ENCODE peak calls at places on chromosomes 3 and 15, in seven cellular contexts. I is lower lobe of right lung, T is fibroblast of lung, X is IMR-90, S is upper lobe of left lung, Q is Peyer's patch, R is mucosa of descending colon. P is an unnamed sample.

GRCh38 chr15:61141497-61142125 is 87.5 kb downstream of the RORA start:
- DNase-seq in X (no peak), Q (no peak), S (no peak), T (no peak), R (no peak), I (no peak), P (no peak)

GRCh38 chr3:69130689-69131088 is 8.3 kb upstream of the LMOD3 start:
- DNase-seq in T (no peak), I (no peak), X (no peak), R (no peak), S (no peak), Q (no peak), P (no peak)

GRCh38 chr3:127673191-127674098 is 693 bp downstream of the ABTB1 start:
- DNase-seq in R (peak; percentile 85), S (peak; percentile 91), Q (peak; percentile 74), X (peak; percentile 57), T (peak; percentile 65), I (peak; percentile 82), P (peak; percentile 56)

GRCh38 chr3:142046320-142047020 is 102.9 kb downstream of the TFDP2 start:
- DNase-seq in R (no peak), I (no peak), T (no peak), X (no peak), S (no peak), Q (no peak), P (peak; percentile 19)

GRCh38 chr3:64144241-64144900 is 80.9 kb downstream of the PRICKLE2 start:
- DNase-seq in X (no peak), T (peak; percentile 52), R (no peak), Q (no peak), S (no peak), I (no peak), P (no peak)

GRCh38 chr3:53229171-53229570 is 26.7 kb downstream of the TKT start:
- DNase-seq in X (no peak), Q (no peak), T (no peak), I (peak; percentile 31), S (no peak), R (peak; percentile 39), P (no peak)

GRCh38 chr3:16188071-16188470 is 13.6 kb downstream of the GALNT15 start:
- DNase-seq in X (no peak), Q (no peak), R (no peak), S (no peak), T (no peak), I (no peak), P (no peak)

GRCh38 chr15:67076147-67076843 is 10.9 kb downstream of the SMAD3 start:
- DNase-seq in I (no peak), X (peak; percentile 93), S (no peak), Q (no peak), R (no peak), T (peak; percentile 80), P (peak; percentile 86)

GRCh38 chr3:184757010-184757651 is 45.3 kb upstream of the MAGEF1 start:
- DNase-seq in S (no peak), X (peak; percentile 99), Q (no peak), R (peak; percentile 71), I (no peak), T (peak; percentile 96), P (peak; percentile 95)

GRCh38 chr15:59892995-59893394 is 111.1 kb upstream of the FOXB1 start:
- DNase-seq in R (no peak), X (peak; percentile 6), S (no peak), I (no peak), Q (no peak), T (no peak), P (peak; percentile 40)

GRCh38 chr3:72144773-72145505 is 360.0 kb upstream of the PROK2 start:
- DNase-seq in R (no peak), X (no peak), Q (peak; percentile 63), I (no peak), S (no peak), T (no peak), P (peak; percentile 18)

GRCh38 chr3:197027151-197027895 is 2.3 kb downstream of the MELTF start:
- DNase-seq in I (no peak), S (peak; percentile 75), T (no peak), X (peak; percentile 6), Q (no peak), R (no peak), P (no peak)

GRCh38 chr3:70358978-70359580 is 46.6 kb upstream of the MDFIC2 start:
- DNase-seq in Q (no peak), T (peak; percentile 59), S (no peak), X (peak; percentile 40), I (no peak), R (no peak), P (peak; percentile 60)

GRCh38 chr15:77589839-77590238 is 42.9 kb downstream of the LINGO1 start:
- DNase-seq in T (no peak), X (no peak), I (no peak), S (no peak), Q (no peak), R (no peak), P (no peak)

GRCh38 chr3:191068946-191069813 is 129.9 kb upstream of the OSTN start:
- DNase-seq in Q (no peak), R (no peak), X (peak; percentile 63), S (no peak), T (no peak), I (no peak), P (peak; percentile 56)

GRCh38 chr15:52391074-52391473 is 95.5 kb upstream of the MYO5C start:
- DNase-seq in T (no peak), Q (no peak), S (no peak), R (no peak), I (no peak), X (no peak), P (no peak)

GRCh38 chr3:125435231-125435630 is 60.1 kb upstream of the ZNF148 start:
- DNase-seq in X (no peak), R (no peak), T (no peak), S (no peak), I (no peak), Q (no peak), P (no peak)

GRCh38 chr15:57213783-57214366 is 162.4 kb upstream of the CGNL1 start:
- DNase-seq in Q (no peak), S (no peak), X (peak; percentile 67), I (no peak), T (peak; percentile 75), R (no peak), P (peak; percentile 73)

GRCh38 chr15:40307421-40308165 is at the start of gene PLCB2:
- DNase-seq in R (peak; percentile 82), X (no peak), T (no peak), I (peak; percentile 76), S (peak; percentile 70), Q (peak; percentile 65), P (no peak)

GRCh38 chr3:161372321-161373260 is 1.3 kb upstream of the SPTSSB start:
- DNase-seq in S (peak; percentile 79), T (peak; percentile 4), I (peak; percentile 37), Q (peak; percentile 49), X (no peak), R (peak; percentile 26), P (no peak)

GRCh38 chr3:161369531-161369930 is 1.8 kb downstream of the SPTSSB start:
- DNase-seq in I (no peak), S (no peak), Q (no peak), X (no peak), T (no peak), R (no peak), P (no peak)

GRCh38 chr3:161366067-161366466 is 5.2 kb downstream of the SPTSSB start:
- DNase-seq in I (no peak), X (no peak), R (no peak), Q (no peak), S (no peak), T (no peak), P (no peak)

DNA sequence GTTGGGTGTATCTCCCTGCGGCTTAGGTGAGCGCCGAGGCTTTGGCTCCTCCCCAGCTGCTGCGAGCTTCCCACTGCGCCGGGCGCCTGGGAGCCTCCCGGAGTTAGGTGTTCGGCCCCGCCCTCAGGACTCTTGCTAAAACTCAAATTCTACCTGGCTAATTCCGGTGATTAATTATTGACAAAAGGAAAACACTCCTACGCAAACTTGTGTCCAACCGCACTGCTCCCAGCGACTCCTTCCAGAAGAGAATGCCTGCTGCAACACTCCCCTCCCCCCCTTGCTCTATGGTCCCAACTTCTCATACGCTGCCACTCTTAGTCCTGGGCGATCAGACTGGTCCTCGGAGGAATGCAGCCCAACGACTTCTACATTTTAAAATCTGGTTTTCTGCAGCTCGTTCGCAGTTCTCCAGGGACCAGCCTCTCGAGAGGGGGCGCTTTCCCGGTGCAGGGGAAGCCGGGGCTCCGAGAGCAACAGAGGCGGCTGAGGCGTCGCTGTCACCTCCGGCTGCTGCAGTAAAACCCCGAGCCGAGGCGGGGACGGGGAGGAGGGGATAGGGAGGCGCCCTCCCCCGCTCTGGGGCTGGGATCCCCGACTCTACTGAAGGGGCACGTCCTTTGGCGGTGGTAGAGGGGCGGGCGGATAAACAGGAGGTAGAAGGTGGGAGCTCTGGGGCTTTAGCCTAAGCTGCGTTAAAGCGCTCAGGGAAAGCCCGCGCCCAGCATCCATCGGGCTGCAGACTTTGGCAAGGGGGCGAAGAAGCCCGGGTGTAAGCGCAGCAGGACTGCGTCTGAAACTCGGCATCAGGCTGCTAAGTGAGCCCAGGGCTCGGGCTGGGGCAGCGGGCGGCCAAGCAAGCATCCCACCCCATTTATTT is at the start of gene SPTSSB:
- DNase-seq in R (peak; percentile 54), T (peak; percentile 22), X (no peak), I (peak; percentile 52), Q (peak; percentile 53), S (peak; percentile 81), P (no peak)
- H3K4me3 ChIP-seq in R (no peak within 1 kb of the TSS), T (peak within 1 kb of the TSS; percentile 54), X (peak within 1 kb of the TSS; percentile 23), I (peak within 1 kb of the TSS; percentile 56), Q (peak within 1 kb of the TSS; percentile 18), S (peak within 1 kb of the TSS; percentile 42), P (peak within 1 kb of the TSS; percentile 45)

GRCh38 chr3:23761440-23761896 is 44.3 kb upstream of the UBE2E1 start:
- DNase-seq in R (no peak), I (no peak), Q (no peak), X (peak; percentile 55), S (no peak), T (peak; percentile 52), P (peak; percentile 62)

GRCh38 chr3:23760871-23761373 is 44.8 kb upstream of the UBE2E1 start:
- DNase-seq in I (no peak), R (no peak), S (no peak), X (no peak), T (no peak), Q (no peak), P (no peak)

GRCh38 chr3:23762214-23763039 is 43.3 kb upstream of the UBE2E1 start:
- DNase-seq in X (no peak), I (no peak), T (no peak), R (no peak), Q (no peak), S (no peak), P (no peak)

GRCh38 chr3:23758253-23758838 is 47.4 kb upstream of the UBE2E1 start:
- DNase-seq in T (no peak), S (no peak), I (no peak), X (peak; percentile 11), Q (no peak), R (no peak), P (no peak)

GRCh38 chr3:23760325-23760724 is 45.4 kb upstream of the UBE2E1 start:
- DNase-seq in I (no peak), T (no peak), S (no peak), R (no peak), Q (no peak), X (no peak), P (no peak)
- H3K4me3 ChIP-seq in I (no peak overlapping the region), T (no peak overlapping the region), S (no peak overlapping the region), R (no peak overlapping the region), Q (no peak overlapping the region), X (no peak overlapping the region), P (no peak overlapping the region)

GRCh38 chr15:43266834-43267233 is at the start of gene TGM5:
- DNase-seq in Q (no peak), I (no peak), X (no peak), T (no peak), S (no peak), R (no peak), P (no peak)
- H3K4me3 ChIP-seq in Q (no peak within 1 kb of the TSS), I (no peak within 1 kb of the TSS), X (no peak within 1 kb of the TSS), T (no peak within 1 kb of the TSS), S (no peak within 1 kb of the TSS), R (no peak within 1 kb of the TSS), P (no peak within 1 kb of the TSS)

GRCh38 chr3:176861137-176861536 is 336.1 kb downstream of the TBL1XR1 start:
- DNase-seq in I (no peak), R (no peak), X (peak; percentile 4), T (no peak), Q (no peak), S (no peak), P (no peak)
- H3K4me3 ChIP-seq in I (no peak overlapping the region), R (no peak overlapping the region), X (no peak overlapping the region), T (no peak overlapping the region), Q (no peak overlapping the region), S (no peak overlapping the region), P (no peak overlapping the region)

P was measured in fibroblast of pulmonary artery.